ENCODE peak calls at places on chromosomes 16 and 17, in ten cellular contexts. K is mucosa of descending colon; L is HFF-Myc; X is breast epithelium; O is mesothelial cell of epicardium; D is CD14-positive monocyte; M is cardiac muscle cell; I is omental fat pad; S is stomach; Q is CD4-positive, alpha-beta T cell. J is an unnamed sample.

GRCh38 chr17:76995352-76996105 is 127.3 kb downstream of the MGAT5B start:
- DNase-seq in K (no peak), L (no peak), X (no peak), S (no peak), O (no peak), M (no peak), I (no peak), D (no peak), Q (no peak), J (no peak)

GRCh38 chr16:81094771-81095251 is 1.4 kb downstream of the GCSH start:
- DNase-seq in D (no peak), M (peak), I (no peak), S (no peak), X (no peak), L (no peak), K (no peak), Q (no peak), O (no peak), J (no peak)

GRCh38 chr16:57998484-57998883 is 2.0 kb downstream of the ZNF319 start:
- DNase-seq in X (no peak), I (no peak), S (peak), L (no peak), O (no peak), M (peak), K (peak), D (peak), Q (peak), J (no peak)

GRCh38 chr17:7478276-7479138 is 924 bp downstream of the ZBTB4 start:
- DNase-seq in S (peak), Q (peak), I (no peak), D (no peak), K (peak), L (no peak), M (peak), X (no peak), O (peak), J (no peak)

GRCh38 chr17:41404024-41404651 is 6.7 kb upstream of the KRT31 start:
- DNase-seq in K (no peak), I (no peak), Q (peak), X (peak), O (no peak), M (peak), L (peak), S (no peak), D (peak), J (no peak)

GRCh38 chr16:3769942-3770341 is 52.6 kb upstream of the TRAP1 start:
- DNase-seq in M (no peak), L (no peak), K (no peak), Q (no peak), X (no peak), O (no peak), I (no peak), S (no peak), D (no peak), J (no peak)

GRCh38 chr17:21108651-21109050 is 18.1 kb upstream of the DHRS7B start:
- DNase-seq in S (no peak), I (no peak), M (no peak), O (no peak), L (no peak), D (no peak), X (no peak), Q (no peak), K (no peak), J (no peak)

GRCh38 chr17:74045608-74046007 is 157.9 kb upstream of the RPL38 start:
- DNase-seq in K (no peak), S (no peak), Q (no peak), I (no peak), L (no peak), D (no peak), X (no peak), O (no peak), M (no peak), J (no peak)

GRCh38 chr17:72408122-72408382 is 287.2 kb downstream of the SOX9 start:
- DNase-seq in D (no peak), Q (no peak), K (no peak), O (no peak), X (no peak), L (no peak), I (no peak), S (no peak), M (no peak), J (no peak)

GRCh38 chr17:67608691-67609090 is 109.0 kb upstream of the NOL11 start:
- DNase-seq in O (no peak), M (peak), K (no peak), D (no peak), L (no peak), Q (no peak), X (no peak), S (no peak), I (no peak), J (no peak)

GRCh38 chr16:17836868-17837602 is 366.3 kb upstream of the XYLT1 start:
- DNase-seq in I (no peak), D (no peak), O (no peak), X (no peak), L (peak), M (peak), Q (no peak), S (no peak), K (no peak), J (no peak)

GRCh38 chr17:71084219-71084618 is 914.9 kb downstream of the KCNJ2 start:
- DNase-seq in M (peak), Q (no peak), O (no peak), X (no peak), K (peak), D (no peak), I (no peak), L (peak), S (peak), J (peak)

GRCh38 chr16:57489229-57489628 is 2.9 kb upstream of the DOK4 start:
- DNase-seq in I (no peak), O (no peak), X (no peak), S (no peak), L (no peak), M (no peak), K (no peak), D (no peak), Q (no peak), J (no peak)

GRCh38 chr16:52770828-52771227 is 223.9 kb upstream of the TOX3 start:
- DNase-seq in M (no peak), L (no peak), K (no peak), Q (no peak), D (no peak), S (no peak), I (no peak), O (no peak), X (no peak), J (no peak)

GRCh38 chr16:55842369-55843104 is 9.6 kb upstream of the CES1 start:
- DNase-seq in L (peak), O (no peak), M (peak), X (no peak), I (no peak), S (no peak), Q (no peak), K (peak), D (no peak), J (peak)

GRCh38 chr17:66337268-66337667 is 34.9 kb downstream of the PRKCA start:
- DNase-seq in K (no peak), I (no peak), Q (no peak), M (no peak), L (no peak), D (no peak), X (no peak), O (no peak), S (no peak), J (no peak)

GRCh38 chr17:55546481-55546880 is 35.2 kb upstream of the SMIM36 start:
- DNase-seq in S (no peak), L (no peak), O (no peak), K (no peak), X (no peak), Q (no peak), D (no peak), M (no peak), I (no peak), J (no peak)

GRCh38 chr17:2058521-2059124 is 3.7 kb downstream of the HIC1 start:
- DNase-seq in K (peak), S (peak), Q (peak), X (no peak), I (no peak), O (peak), D (peak), L (no peak), M (peak), J (peak)

GRCh38 chr16:20727181-20727580 is 14.4 kb downstream of the THUMPD1 start:
- DNase-seq in K (no peak), S (no peak), X (no peak), O (no peak), I (no peak), Q (no peak), M (no peak), D (no peak), L (no peak), J (no peak)

GRCh38 chr17:29059281-29059680 is 16.3 kb downstream of the PIPOX start:
- DNase-seq in D (no peak), X (no peak), Q (no peak), S (no peak), K (no peak), I (no peak), M (peak), L (peak), O (no peak), J (no peak)

GRCh38 chr16:69141014-69141413 is 8.6 kb downstream of the UTP4 start:
- DNase-seq in M (no peak), I (no peak), X (no peak), O (no peak), S (no peak), K (no peak), Q (no peak), L (no peak), D (no peak), J (no peak)

GRCh38 chr16:19008245-19008644 is 24.5 kb downstream of the TMC7 start:
- DNase-seq in K (no peak), X (no peak), D (no peak), Q (no peak), O (no peak), I (no peak), M (peak), S (no peak), L (peak), J (no peak)

GRCh38 chr16:69494993-69495392 is 70.6 kb downstream of the CYB5B start:
- DNase-seq in X (no peak), L (no peak), O (no peak), S (no peak), D (peak), I (no peak), M (no peak), K (peak), Q (no peak), J (peak)

GRCh38 chr17:34709108-34709779 is 129.9 kb downstream of the TMEM132E start:
- DNase-seq in Q (no peak), I (no peak), O (no peak), L (no peak), M (no peak), K (no peak), S (no peak), X (no peak), D (no peak), J (no peak)

GRCh38 chr17:34711646-34712045 is 132.3 kb downstream of the TMEM132E start:
- DNase-seq in X (no peak), L (no peak), O (no peak), K (no peak), D (no peak), M (no peak), I (no peak), S (no peak), Q (no peak), J (no peak)

GRCh38 chr17:34713687-34714086 is 134.3 kb downstream of the TMEM132E start:
- DNase-seq in D (no peak), X (no peak), O (no peak), L (no peak), I (no peak), K (no peak), M (no peak), Q (no peak), S (no peak), J (no peak)

GRCh38 chr17:34712481-34713195 is 133.3 kb downstream of the TMEM132E start:
- DNase-seq in L (no peak), Q (no peak), O (no peak), S (no peak), K (no peak), I (no peak), M (no peak), D (no peak), X (no peak), J (no peak)

GRCh38 chr17:34710226-34710625 is 130.8 kb downstream of the TMEM132E start:
- DNase-seq in L (no peak), I (no peak), M (no peak), O (no peak), K (no peak), S (no peak), Q (no peak), D (no peak), X (no peak), J (no peak)
- TF ChIP-seq CTCF in L (no peak), I (no peak), M (no peak), O (no peak), K (no peak), S (no peak), Q (no peak), D (no peak), X (no peak), J (no peak)

GRCh38 chr16:77430360-77430759 is 4.5 kb downstream of the ADAMTS18 start:
- DNase-seq in X (no peak), I (no peak), M (no peak), K (no peak), D (no peak), L (no peak), S (no peak), O (no peak), Q (no peak), J (no peak)

GRCh38 chr16:77432264-77432663 is 2.6 kb downstream of the ADAMTS18 start:
- DNase-seq in Q (no peak), X (no peak), D (no peak), O (no peak), S (no peak), I (no peak), L (no peak), K (no peak), M (no peak), J (no peak)

GRCh38 chr16:77433146-77433545 is 1.7 kb downstream of the ADAMTS18 start:
- DNase-seq in M (no peak), Q (no peak), S (no peak), D (no peak), O (no peak), K (no peak), L (no peak), I (no peak), X (no peak), J (no peak)

GRCh38 chr16:77434022-77434364 is 841 bp downstream of the ADAMTS18 start:
- DNase-seq in L (no peak), M (no peak), K (no peak), Q (no peak), I (no peak), X (no peak), S (no peak), D (no peak), O (no peak), J (no peak)

GRCh38 chr16:77431131-77431670 is 3.6 kb downstream of the ADAMTS18 start:
- DNase-seq in L (no peak), O (no peak), X (no peak), S (no peak), K (no peak), M (peak), Q (no peak), D (no peak), I (no peak), J (no peak)
- TF ChIP-seq CTCF in L (no peak), O (no peak), X (no peak), S (no peak), K (no peak), M (no peak), Q (no peak), D (no peak), I (no peak), J (no peak)

GRCh38 chr16:66560107-66560506 is 6.1 kb upstream of the CMTM1 start:
- DNase-seq in X (no peak), L (no peak), S (no peak), Q (no peak), K (no peak), O (no peak), D (no peak), I (no peak), M (no peak), J (no peak)

GRCh38 chr16:66562986-66563385 is 3.3 kb upstream of the CMTM1 start:
- DNase-seq in K (no peak), S (no peak), L (no peak), I (no peak), X (no peak), D (no peak), O (no peak), Q (no peak), M (no peak), J (no peak)

GRCh38 chr16:66563574-66564334 is 2.5 kb upstream of the CMTM1 start:
- DNase-seq in Q (no peak), I (no peak), X (no peak), D (no peak), S (no peak), M (no peak), K (no peak), L (no peak), O (no peak), J (no peak)

GRCh38 chr16:66561381-66562080 is 4.7 kb upstream of the CMTM1 start:
- DNase-seq in O (no peak), L (no peak), D (no peak), X (no peak), S (no peak), I (no peak), M (no peak), K (no peak), Q (no peak), J (no peak)

DNA sequence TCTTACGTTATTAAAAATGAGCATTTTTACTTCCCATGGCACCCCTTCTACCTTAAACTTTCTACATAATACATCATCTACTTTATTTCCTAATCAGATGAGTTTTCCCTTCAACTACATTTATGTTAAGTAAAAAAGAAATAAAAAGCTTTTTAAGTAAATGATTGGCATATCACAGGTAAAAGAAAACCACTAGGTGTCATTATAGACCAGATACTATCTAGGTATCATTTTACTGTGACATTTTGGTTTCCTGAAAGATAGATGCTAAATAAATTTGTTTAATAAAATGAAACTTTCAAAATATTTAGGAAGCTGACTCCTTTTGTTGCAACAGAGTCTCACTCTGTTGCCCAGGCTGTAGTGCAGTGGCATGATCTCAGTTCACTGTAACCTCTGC is 3.8 kb upstream of the CMTM1 start:
- DNase-seq in O (no peak), D (no peak), X (no peak), K (no peak), L (no peak), I (no peak), Q (no peak), M (no peak), S (no peak), J (no peak)
- TF ChIP-seq CTCF in O (no peak), D (no peak), X (no peak), K (no peak), L (no peak), I (no peak), Q (peak), M (no peak), S (no peak), J (no peak)

GRCh38 chr16:2095315-2095853 is 40.3 kb downstream of the PKD1 start:
- DNase-seq in S (no peak), K (no peak), O (no peak), M (no peak), L (no peak), D (no peak), X (no peak), Q (no peak), I (no peak), J (no peak)

GRCh38 chr16:2095918-2096582 is 39.6 kb downstream of the PKD1 start:
- DNase-seq in K (no peak), O (no peak), D (no peak), L (no peak), M (no peak), I (no peak), Q (no peak), S (no peak), X (no peak), J (no peak)

GRCh38 chr16:2092866-2093265 is 42.8 kb downstream of the PKD1 start:
- DNase-seq in D (no peak), I (no peak), L (no peak), S (no peak), X (no peak), K (no peak), M (no peak), Q (no peak), O (no peak), J (no peak)

GRCh38 chr16:2091722-2092620 is 43.7 kb downstream of the PKD1 start:
- DNase-seq in S (peak), K (peak), I (no peak), Q (no peak), M (no peak), D (no peak), O (no peak), X (no peak), L (no peak), J (no peak)

GRCh38 chr16:2093793-2094192 is 41.9 kb downstream of the PKD1 start:
- DNase-seq in M (no peak), Q (no peak), X (no peak), D (no peak), I (no peak), S (no peak), O (no peak), L (no peak), K (no peak), J (no peak)
- TF ChIP-seq CTCF in M (no peak), Q (no peak), X (no peak), D (no peak), I (no peak), S (no peak), O (no peak), L (no peak), K (no peak), J (no peak)

GRCh38 chr17:80086081-80086480 is 15.3 kb upstream of the GAA start:
- DNase-seq in S (no peak), I (no peak), X (no peak), L (no peak), Q (no peak), K (no peak), O (no peak), D (no peak), M (no peak), J (no peak)

GRCh38 chr17:80084773-80085172 is 16.6 kb upstream of the GAA start:
- DNase-seq in L (no peak), X (no peak), K (no peak), M (no peak), O (no peak), S (no peak), Q (no peak), D (no peak), I (no peak), J (no peak)

GRCh38 chr17:80086616-80087015 is 14.8 kb upstream of the GAA start:
- DNase-seq in I (no peak), M (no peak), L (no peak), S (no peak), O (no peak), Q (no peak), D (no peak), K (no peak), X (no peak), J (no peak)

GRCh38 chr17:80089762-80090161 is 11.6 kb upstream of the GAA start:
- DNase-seq in X (no peak), L (no peak), O (no peak), I (no peak), M (no peak), Q (no peak), K (no peak), D (no peak), S (no peak), J (no peak)

GRCh38 chr17:80087346-80088265 is 13.8 kb upstream of the GAA start:
- DNase-seq in S (no peak), K (no peak), X (no peak), L (no peak), D (no peak), Q (no peak), O (no peak), I (no peak), M (no peak), J (no peak)
- TF ChIP-seq CTCF in S (no peak), K (no peak), X (no peak), L (no peak), D (no peak), Q (no peak), O (no peak), I (no peak), M (no peak), J (no peak)

J was measured in endothelial cell.